ENCODE peak calls at places on chromosomes 7 and 10, in six cellular contexts. V is prostate gland, Z is A549, H is GM12878, K is heart left ventricle, R is uterus. Y is an unnamed sample.

GRCh38 chr7:154721086-154721485 is 281.8 kb downstream of the PAXIP1 start:
- DNase-seq in V (no peak), Z (no peak), H (no peak), K (no peak), R (no peak), Y (no peak)

GRCh38 chr10:11776080-11776479 is 33.9 kb downstream of the ECHDC3 start:
- DNase-seq in V (no peak), Z (peak; percentile 44), H (no peak), K (no peak), R (no peak), Y (no peak)

GRCh38 chr10:95290446-95290800 is 380 bp downstream of the PDLIM1 start:
- DNase-seq in V (no peak), Z (no peak), H (no peak), K (no peak), R (no peak), Y (no peak)

GRCh38 chr7:34453150-34453549 is 204.9 kb upstream of the NPSR1 start:
- DNase-seq in V (no peak), Z (no peak), H (no peak), K (no peak), R (no peak), Y (no peak)

GRCh38 chr7:96931891-96932290 is 73.5 kb upstream of the DLX6 start:
- DNase-seq in V (no peak), Z (no peak), H (no peak), K (no peak), R (no peak), Y (no peak)

GRCh38 chr10:35027567-35027966 is 62.6 kb downstream of the CUL2 start:
- DNase-seq in V (no peak), Z (no peak), H (no peak), K (no peak), R (no peak), Y (no peak)

GRCh38 chr10:8350250-8350967 is 295.9 kb downstream of the GATA3 start:
- DNase-seq in V (no peak), Z (no peak), H (no peak), K (no peak), R (no peak), Y (no peak)

GRCh38 chr7:116249969-116250553 is 39.7 kb downstream of the TES start:
- DNase-seq in V (no peak), Z (peak; percentile 78), H (no peak), K (no peak), R (no peak), Y (no peak)

GRCh38 chr7:64098-64521 is 128.3 kb upstream of the FAM20C start:
- DNase-seq in V (peak; percentile 27), Z (peak; percentile 41), H (no peak), K (peak; percentile 63), R (peak; percentile 43), Y (no peak)

GRCh38 chr10:16155761-16156322 is 281.0 kb upstream of the PTER start:
- DNase-seq in V (no peak), Z (no peak), H (no peak), K (no peak), R (no peak), Y (no peak)

GRCh38 chr10:132111871-132112341 is 46.2 kb downstream of the JAKMIP3 start:
- DNase-seq in V (no peak), Z (no peak), H (no peak), K (peak; percentile 59), R (peak; percentile 8), Y (no peak)

GRCh38 chr7:73773700-73774517 is 3.8 kb upstream of the CLDN3 start:
- DNase-seq in V (no peak), Z (no peak), H (no peak), K (no peak), R (no peak), Y (no peak)

GRCh38 chr10:14545827-14546226 is 215.1 kb upstream of the FRMD4A start:
- DNase-seq in V (peak; percentile 82), Z (no peak), H (no peak), K (no peak), R (no peak), Y (no peak)

GRCh38 chr10:14200645-14201534 is 129.8 kb downstream of the FRMD4A start:
- DNase-seq in V (no peak), Z (peak; percentile 18), H (no peak), K (no peak), R (no peak), Y (no peak)

GRCh38 chr7:5454485-5454884 is 30.9 kb upstream of the TNRC18 start:
- DNase-seq in V (no peak), Z (no peak), H (no peak), K (no peak), R (no peak), Y (no peak)

GRCh38 chr7:85497999-85498398 is 311.1 kb upstream of the SEMA3D start:
- DNase-seq in V (no peak), Z (no peak), H (no peak), K (no peak), R (no peak), Y (no peak)

GRCh38 chr7:124459101-124460052 is 306.2 kb downstream of the GPR37 start:
- DNase-seq in V (no peak), Z (peak; percentile 73), H (no peak), K (no peak), R (no peak), Y (no peak)

GRCh38 chr10:86711957-86712708 is 43.8 kb downstream of the LDB3 start:
- DNase-seq in V (peak; percentile 38), Z (peak; percentile 53), H (peak; percentile 43), K (no peak), R (peak; percentile 57), Y (no peak)

GRCh38 chr7:93350338-93350737 is 118.2 kb downstream of the VPS50 start:
- DNase-seq in V (no peak), Z (no peak), H (no peak), K (no peak), R (no peak), Y (no peak)

GRCh38 chr10:113268186-113268585 is 284.7 kb upstream of the HABP2 start:
- DNase-seq in V (no peak), Z (no peak), H (no peak), K (no peak), R (no peak), Y (no peak)

GRCh38 chr7:45075871-45076796 is 12.6 kb downstream of the NACAD start:
- DNase-seq in V (no peak), Z (no peak), H (no peak), K (no peak), R (no peak), Y (no peak)

GRCh38 chr7:45076946-45077345 is 11.8 kb downstream of the NACAD start:
- DNase-seq in V (no peak), Z (no peak), H (no peak), K (no peak), R (no peak), Y (no peak)

GRCh38 chr7:45080265-45080957 is 8.4 kb downstream of the NACAD start:
- DNase-seq in V (no peak), Z (peak; percentile 37), H (no peak), K (no peak), R (no peak), Y (no peak)

GRCh38 chr7:45077579-45077978 is 11.2 kb downstream of the NACAD start:
- DNase-seq in V (no peak), Z (no peak), H (no peak), K (no peak), R (no peak), Y (no peak)

DNA sequence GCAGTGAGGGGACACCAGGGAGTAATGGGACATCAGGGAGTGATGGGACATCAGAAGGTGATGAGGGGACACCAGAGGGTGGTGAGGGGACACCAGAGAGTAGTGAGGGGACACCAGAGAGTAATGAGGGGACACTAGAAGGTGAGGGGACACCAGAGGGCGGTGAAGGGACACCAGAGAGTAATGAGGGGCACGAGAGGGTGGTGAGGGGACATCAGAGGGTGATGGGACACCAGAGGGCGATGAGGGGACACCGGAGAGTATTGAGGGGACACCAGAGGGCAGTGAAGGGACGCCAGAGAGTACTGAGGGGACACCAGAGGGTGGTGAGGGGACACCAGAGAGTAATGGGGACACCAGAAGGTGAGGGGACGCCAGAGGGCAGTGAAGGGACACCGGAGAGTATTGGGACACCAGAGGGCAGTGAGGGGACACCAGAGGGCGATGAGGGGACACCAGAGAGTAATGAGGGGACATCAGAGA is 10.5 kb downstream of the NACAD start:
- DNase-seq in V (no peak), Z (no peak), H (no peak), K (no peak), R (no peak), Y (no peak)
- TF ChIP-seq POLR2A in V (no peak), Z (no peak), H (no peak), K (no peak), R (no peak), Y (no peak)

GRCh38 chr7:31734456-31734855 is 47.4 kb downstream of the PPP1R17 start:
- DNase-seq in V (no peak), Z (no peak), H (no peak), K (no peak), R (no peak), Y (no peak)
- H3K4me3 ChIP-seq in V (no peak overlapping the region), Z (no peak overlapping the region), H (no peak overlapping the region), K (no peak overlapping the region), R (no peak overlapping the region), Y (no peak overlapping the region)

GRCh38 chr10:32056136-32057040 is at the start of gene KIF5B:
- DNase-seq in V (peak; percentile 86), Z (peak; percentile 90), H (peak; percentile 44), K (peak; percentile 97), R (peak; percentile 89), Y (peak; percentile 92)

GRCh38 chr10:32061440-32061839 is 5.2 kb upstream of the KIF5B start:
- DNase-seq in V (no peak), Z (no peak), H (no peak), K (no peak), R (no peak), Y (no peak)

GRCh38 chr10:32057041-32057372 is 782 bp upstream of the KIF5B start:
- DNase-seq in V (no peak), Z (no peak), H (no peak), K (no peak), R (no peak), Y (no peak)

GRCh38 chr10:32059472-32059871 is 3.2 kb upstream of the KIF5B start:
- DNase-seq in V (no peak), Z (no peak), H (no peak), K (no peak), R (no peak), Y (no peak)

GRCh38 chr10:32060372-32060771 is 4.1 kb upstream of the KIF5B start:
- DNase-seq in V (no peak), Z (no peak), H (no peak), K (no peak), R (no peak), Y (no peak)
- H3K27ac ChIP-seq in V (no peak overlapping the region), Z (no peak overlapping the region), H (no peak overlapping the region), K (no peak overlapping the region), R (no peak overlapping the region), Y (no peak overlapping the region)

GRCh38 chr10:28008054-28008453 is 9.2 kb upstream of the ODAD2 start:
- DNase-seq in V (no peak), Z (no peak), H (no peak), K (no peak), R (no peak), Y (no peak)

GRCh38 chr10:28014651-28015050 is 15.8 kb upstream of the ODAD2 start:
- DNase-seq in V (no peak), Z (no peak), H (no peak), K (no peak), R (no peak), Y (no peak)

GRCh38 chr10:28010821-28011220 is 11.9 kb upstream of the ODAD2 start:
- DNase-seq in V (no peak), Z (no peak), H (no peak), K (no peak), R (no peak), Y (no peak)

DNA sequence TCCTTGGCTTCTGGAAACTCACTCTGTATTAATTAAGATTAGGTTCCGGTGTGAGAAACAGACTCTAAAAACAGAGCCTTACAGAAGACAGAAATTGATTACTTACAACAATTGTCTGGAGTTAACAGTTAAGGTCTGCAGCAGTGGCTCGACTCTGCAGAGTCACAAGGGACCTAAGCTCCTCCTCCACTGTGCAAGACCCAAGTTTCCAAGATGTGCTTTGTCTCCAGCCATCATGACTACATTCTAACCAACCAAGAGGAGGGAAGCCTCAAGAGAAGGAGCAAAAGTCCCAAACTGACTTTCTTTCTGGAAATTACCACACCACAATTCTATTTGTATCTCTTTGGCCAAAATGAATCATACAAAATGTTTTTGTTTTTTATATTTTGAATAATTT is 14.1 kb upstream of the ODAD2 start:
- DNase-seq in V (no peak), Z (no peak), H (no peak), K (no peak), R (no peak), Y (no peak)
- TF ChIP-seq POLR2A in V (no peak), Z (no peak), H (no peak), K (no peak), R (no peak), Y (no peak)

Y was measured in esophagus muscularis mucosa.